ENCODE peak calls at places on chromosomes 11 and 22, in nine cellular contexts. V is stomach, P is uterus, M is fibroblast of lung, H is transverse colon, A is pancreas, B is upper lobe of right lung, R is dorsolateral prefrontal cortex, Q is prostate gland. C is an unnamed sample.

GRCh38 chr11:68890490-68891231 is 13.0 kb downstream of the MRPL21 start:
- DNase-seq in V (peak), P (peak), M (peak), H (peak), A (peak), B (no peak), R (peak), Q (peak), C (peak)

GRCh38 chr22:38775656-38776055 is 18.3 kb downstream of the DNAL4 start:
- DNase-seq in V (no peak), P (no peak), M (no peak), H (no peak), A (no peak), B (no peak), R (peak), Q (no peak), C (no peak)

GRCh38 chr11:130436171-130436570 is 7.8 kb upstream of the ADAMTS8 start:
- DNase-seq in V (no peak), P (no peak), M (no peak), H (no peak), A (no peak), B (no peak), R (no peak), Q (no peak), C (no peak)

GRCh38 chr22:36828815-36829214 is 12.0 kb upstream of the PVALB start:
- DNase-seq in V (no peak), P (no peak), M (no peak), H (no peak), A (no peak), B (peak), R (no peak), Q (no peak), C (no peak)

GRCh38 chr11:77214557-77214956 is 86.5 kb downstream of the MYO7A start:
- DNase-seq in V (no peak), P (no peak), M (no peak), H (no peak), A (no peak), B (peak), R (no peak), Q (no peak), C (no peak)

GRCh38 chr22:40498454-40499186 is 128.2 kb downstream of the SGSM3 start:
- DNase-seq in V (no peak), P (no peak), M (peak), H (no peak), A (no peak), B (no peak), R (no peak), Q (no peak), C (no peak)

GRCh38 chr11:134536219-134536618 is 124.2 kb upstream of the B3GAT1 start:
- DNase-seq in V (peak), P (peak), M (no peak), H (no peak), A (no peak), B (peak), R (no peak), Q (no peak), C (peak)

GRCh38 chr11:2862950-2863618 is 22.5 kb downstream of the CDKN1C start:
- DNase-seq in V (no peak), P (no peak), M (peak), H (no peak), A (no peak), B (no peak), R (no peak), Q (no peak), C (no peak)

GRCh38 chr11:4049006-4049405 is 45.6 kb upstream of the RRM1 start:
- DNase-seq in V (no peak), P (no peak), M (no peak), H (no peak), A (no peak), B (no peak), R (no peak), Q (no peak), C (no peak)

GRCh38 chr11:63783925-63784592 is 15.5 kb upstream of the ZFTA start:
- DNase-seq in V (no peak), P (no peak), M (no peak), H (no peak), A (no peak), B (no peak), R (no peak), Q (no peak), C (no peak)

GRCh38 chr11:6427516-6427915 is 8.6 kb upstream of the APBB1 start:
- DNase-seq in V (no peak), P (no peak), M (no peak), H (no peak), A (no peak), B (no peak), R (no peak), Q (no peak), C (no peak)

GRCh38 chr22:29799217-29799680 is 32.1 kb downstream of the UQCR10 start:
- DNase-seq in V (peak), P (peak), M (peak), H (peak), A (peak), B (peak), R (peak), Q (peak), C (peak)

GRCh38 chr11:10304495-10305261 is at the start of gene ADM:
- DNase-seq in V (peak), P (peak), M (peak), H (peak), A (peak), B (peak), R (peak), Q (peak), C (peak)

GRCh38 chr11:121451982-121452608 is at the start of gene SORL1:
- DNase-seq in V (peak), P (peak), M (peak), H (peak), A (peak), B (peak), R (peak), Q (peak), C (peak)

GRCh38 chr11:27646051-27646818 is 54.0 kb downstream of the BDNF start:
- DNase-seq in V (no peak), P (no peak), M (no peak), H (no peak), A (no peak), B (no peak), R (no peak), Q (no peak), C (no peak)

GRCh38 chr11:112343368-112344039 is 82.8 kb upstream of the PLET1 start:
- DNase-seq in V (no peak), P (no peak), M (no peak), H (no peak), A (no peak), B (no peak), R (no peak), Q (peak), C (peak)

GRCh38 chr11:116333193-116333592 is 439.6 kb downstream of the BUD13 start:
- DNase-seq in V (no peak), P (no peak), M (peak), H (no peak), A (no peak), B (no peak), R (no peak), Q (no peak), C (no peak)

GRCh38 chr22:19795617-19796008 is 35.0 kb downstream of the TBX1 start:
- DNase-seq in V (no peak), P (peak), M (peak), H (no peak), A (no peak), B (no peak), R (no peak), Q (no peak), C (no peak)

GRCh38 chr11:69915151-69915500 is 95.9 kb upstream of the FGF3 start:
- DNase-seq in V (no peak), P (no peak), M (peak), H (peak), A (no peak), B (no peak), R (peak), Q (no peak), C (no peak)

GRCh38 chr11:905952-906351 is 4.7 kb downstream of the CHID1 start:
- DNase-seq in V (no peak), P (no peak), M (no peak), H (no peak), A (peak), B (no peak), R (no peak), Q (no peak), C (no peak)

GRCh38 chr11:45530776-45531175 is 134.6 kb downstream of the CHST1 start:
- DNase-seq in V (no peak), P (no peak), M (no peak), H (no peak), A (no peak), B (no peak), R (no peak), Q (no peak), C (no peak)

GRCh38 chr11:130580372-130580771 is 131.9 kb downstream of the ADAMTS15 start:
- DNase-seq in V (no peak), P (peak), M (peak), H (no peak), A (no peak), B (no peak), R (peak), Q (no peak), C (no peak)

GRCh38 chr11:129881570-129882170 is 13.7 kb downstream of the NFRKB start:
- DNase-seq in V (peak), P (no peak), M (peak), H (no peak), A (no peak), B (no peak), R (no peak), Q (peak), C (no peak)

GRCh38 chr11:109184376-109184775 is 237.6 kb upstream of the C11orf87 start:
- DNase-seq in V (no peak), P (no peak), M (no peak), H (no peak), A (no peak), B (no peak), R (no peak), Q (no peak), C (no peak)
- TF ChIP-seq CTCF in V (no peak), P (no peak), M (no peak), H (no peak), A (no peak), B (no peak), R (no peak), Q (no peak), C (no peak)

DNA sequence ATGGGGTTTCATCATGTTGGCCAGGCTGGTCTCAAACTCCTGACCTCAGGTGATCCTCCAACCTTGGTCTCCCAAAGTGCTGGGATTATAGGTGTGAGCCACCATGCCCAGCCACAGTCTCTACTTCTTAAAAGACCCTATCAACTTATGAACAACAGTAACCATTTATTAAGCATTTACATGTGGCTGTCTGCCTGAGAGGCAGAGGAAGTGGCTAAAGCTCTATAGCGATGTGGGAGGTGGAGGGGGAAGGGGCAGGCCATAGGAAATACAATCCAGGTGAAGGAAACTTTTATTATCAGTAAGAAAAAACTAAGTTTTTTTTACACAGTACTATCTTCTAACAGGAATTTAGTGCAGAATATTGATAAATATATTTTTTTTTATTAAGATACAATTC is 87.8 kb upstream of the PHOX2A start:
- DNase-seq in V (no peak), P (no peak), M (no peak), H (no peak), A (no peak), B (no peak), R (no peak), Q (no peak), C (no peak)
- H3K27ac ChIP-seq in V (no peak), P (no peak), M (no peak), H (no peak), A (no peak), B (no peak), R (no peak), Q (no peak), C (no peak)

DNA sequence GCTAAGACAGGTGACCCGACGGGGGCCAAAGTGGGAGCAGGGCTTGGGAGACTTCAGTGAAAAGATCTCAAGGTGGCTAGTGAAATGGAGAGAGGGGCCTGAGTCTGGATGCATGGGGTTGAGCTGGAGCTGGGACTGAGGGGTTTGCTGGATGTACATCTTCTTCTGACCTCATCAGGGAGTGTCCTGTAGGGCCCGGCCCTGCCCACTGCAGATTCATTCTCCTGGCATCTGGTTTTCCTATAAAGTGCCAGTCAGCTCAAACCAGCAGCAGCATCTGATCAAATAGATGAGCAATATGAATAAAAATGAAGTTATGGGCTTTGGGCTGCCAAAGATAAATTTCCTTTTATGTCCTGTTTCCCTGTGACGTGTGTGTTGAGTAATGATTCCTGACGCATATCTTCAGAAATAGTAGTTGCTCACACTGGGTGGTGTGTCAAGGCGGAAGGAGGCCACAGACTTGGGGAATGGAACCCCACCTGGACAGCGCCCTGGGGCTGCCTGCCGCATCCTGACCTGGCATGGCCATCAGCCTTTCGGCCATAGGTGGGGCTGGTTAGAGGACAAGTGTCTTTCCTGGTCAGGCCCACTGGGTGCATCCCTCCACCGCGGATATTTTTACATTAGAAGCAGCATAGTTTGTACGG is 135.4 kb downstream of the OSBP2 start:
- DNase-seq in V (peak), P (no peak), M (peak), H (no peak), A (no peak), B (peak), R (no peak), Q (no peak), C (peak)
- TF ChIP-seq CTCF in V (no peak), P (no peak), M (no peak), H (no peak), A (no peak), B (no peak), R (no peak), Q (no peak), C (no peak)

DNA sequence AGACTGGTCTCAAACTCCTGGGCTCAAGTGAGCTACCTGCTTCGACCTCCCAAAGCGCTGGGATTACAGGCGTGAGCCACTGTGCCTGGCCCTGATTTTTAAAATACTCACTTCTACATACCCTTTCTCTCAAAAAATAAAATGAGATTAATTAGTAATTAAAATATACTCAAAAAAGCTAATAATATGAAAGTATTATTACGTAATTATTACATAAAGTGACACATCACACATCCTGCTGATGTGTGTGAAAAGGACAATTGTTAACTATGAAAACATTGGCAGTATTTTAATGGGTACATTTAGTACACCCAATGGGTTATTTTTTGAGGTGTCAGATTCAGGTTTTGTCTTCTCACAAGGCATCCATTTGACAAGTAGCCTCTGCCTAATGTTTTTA is 21.4 kb upstream of the MICAL3 start:
- DNase-seq in V (no peak), P (no peak), M (no peak), H (no peak), A (no peak), B (no peak), R (no peak), Q (no peak), C (no peak)
- H3K27ac ChIP-seq in V (peak), P (no peak), M (no peak), H (peak), A (no peak), B (no peak), R (peak), Q (no peak), C (no peak)

GRCh38 chr11:33543823-33544222 is 156.8 kb downstream of the C11orf91 start:
- DNase-seq in V (no peak), P (no peak), M (no peak), H (no peak), A (no peak), B (no peak), R (no peak), Q (no peak), C (no peak)

GRCh38 chr11:33544593-33545373 is 155.8 kb downstream of the C11orf91 start:
- DNase-seq in V (no peak), P (no peak), M (no peak), H (no peak), A (no peak), B (no peak), R (no peak), Q (no peak), C (no peak)

GRCh38 chr11:33545941-33546340 is 154.7 kb downstream of the C11orf91 start:
- DNase-seq in V (no peak), P (no peak), M (peak), H (no peak), A (no peak), B (no peak), R (no peak), Q (no peak), C (no peak)

GRCh38 chr11:33540946-33541915 is 159.4 kb downstream of the C11orf91 start:
- DNase-seq in V (no peak), P (no peak), M (no peak), H (no peak), A (no peak), B (no peak), R (no peak), Q (no peak), C (no peak)

DNA sequence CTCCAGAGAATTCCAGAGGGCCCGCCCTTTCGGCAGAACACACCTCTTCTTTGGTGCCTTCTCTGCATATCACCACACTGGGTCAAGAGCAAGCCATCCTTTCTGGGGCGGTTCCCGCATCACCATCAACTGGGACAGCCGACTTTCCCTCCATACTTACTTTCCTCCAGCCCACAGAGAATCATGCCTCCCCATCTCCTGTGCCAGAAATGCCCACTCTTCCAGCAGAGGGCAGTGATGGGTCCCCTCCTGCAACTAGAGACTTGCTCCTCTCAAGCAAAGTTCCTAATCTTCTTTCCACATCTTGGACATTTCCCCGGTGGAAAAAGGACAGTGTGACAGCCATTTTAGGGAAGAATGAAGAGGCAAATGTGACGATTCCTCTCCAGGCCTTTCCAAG is 157.7 kb downstream of the C11orf91 start:
- DNase-seq in V (peak), P (peak), M (peak), H (peak), A (no peak), B (peak), R (peak), Q (peak), C (no peak)
- TF ChIP-seq CTCF in V (no peak), P (peak), M (peak), H (peak), A (peak), B (peak), R (peak), Q (peak), C (peak)

DNA sequence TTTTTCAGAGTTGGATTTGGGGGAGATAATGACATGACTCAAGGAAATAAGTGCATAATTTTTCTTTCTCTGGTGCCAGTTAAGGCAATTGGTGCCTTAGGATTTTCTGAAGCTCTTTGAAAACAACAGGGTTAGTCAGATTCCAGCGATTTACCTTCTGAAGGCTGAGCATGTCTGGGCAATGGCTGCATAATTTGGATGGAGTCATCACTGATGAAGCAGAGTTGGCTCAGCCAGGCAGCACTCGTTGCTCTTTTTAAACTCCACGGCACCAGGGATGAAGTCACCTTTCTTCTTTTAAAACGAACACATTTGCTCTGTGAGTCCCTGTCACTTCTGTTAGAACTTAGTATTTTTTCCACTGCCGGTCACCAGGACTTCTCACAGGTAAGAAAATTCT is 61.9 kb upstream of the AMOTL1 start:
- DNase-seq in V (no peak), P (no peak), M (peak), H (no peak), A (no peak), B (no peak), R (no peak), Q (peak), C (no peak)
- H3K27ac ChIP-seq in V (no peak), P (no peak), M (no peak), H (no peak), A (peak), B (no peak), R (no peak), Q (peak), C (no peak)

DNA sequence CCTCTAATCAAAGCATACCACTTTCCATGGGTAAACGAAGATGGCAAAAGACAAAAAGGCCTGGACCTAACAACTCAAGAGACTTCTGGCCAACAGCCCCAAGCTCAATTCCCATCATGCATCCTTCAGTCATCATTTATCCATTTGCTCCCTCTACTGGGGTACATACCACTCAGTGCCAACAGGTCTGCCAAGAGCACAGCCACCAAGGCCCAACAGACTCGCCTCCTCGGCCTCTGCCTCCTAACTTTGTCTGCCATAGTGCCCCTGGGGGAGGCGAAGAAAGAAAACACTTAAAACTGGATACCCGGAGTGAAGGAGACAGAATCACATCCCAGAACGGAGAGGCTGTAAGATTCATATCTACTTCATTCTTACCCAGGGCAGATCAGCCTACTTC is 1.1 kb downstream of the HYOU1 start:
- DNase-seq in V (no peak), P (no peak), M (peak), H (no peak), A (no peak), B (no peak), R (no peak), Q (no peak), C (no peak)
- TF ChIP-seq CTCF in V (no peak), P (no peak), M (no peak), H (no peak), A (no peak), B (no peak), R (no peak), Q (no peak), C (no peak)

GRCh38 chr11:67295846-67296245 is 6.7 kb downstream of the ANKRD13D start:
- DNase-seq in V (no peak), P (no peak), M (no peak), H (no peak), A (no peak), B (no peak), R (no peak), Q (no peak), C (no peak)
- H3K27ac ChIP-seq in V (no peak), P (no peak), M (no peak), H (no peak), A (no peak), B (no peak), R (no peak), Q (no peak), C (no peak)

GRCh38 chr11:12288934-12289666 is 88.3 kb upstream of the PARVA start:
- DNase-seq in V (no peak), P (no peak), M (no peak), H (no peak), A (no peak), B (no peak), R (no peak), Q (peak), C (no peak)

GRCh38 chr11:12287009-12287373 is 90.4 kb upstream of the PARVA start:
- DNase-seq in V (peak), P (peak), M (peak), H (peak), A (no peak), B (no peak), R (no peak), Q (peak), C (peak)

GRCh38 chr11:12286606-12287005 is 90.8 kb upstream of the PARVA start:
- DNase-seq in V (peak), P (no peak), M (no peak), H (no peak), A (no peak), B (no peak), R (no peak), Q (peak), C (peak)

GRCh38 chr11:12288212-12288933 is 89.0 kb upstream of the PARVA start:
- DNase-seq in V (peak), P (peak), M (peak), H (peak), A (peak), B (peak), R (peak), Q (peak), C (peak)

GRCh38 chr11:12287374-12288211 is 89.8 kb upstream of the PARVA start:
- DNase-seq in V (peak), P (peak), M (peak), H (peak), A (no peak), B (no peak), R (no peak), Q (peak), C (peak)
- TF ChIP-seq CTCF in V (no peak), P (peak), M (peak), H (peak), A (no peak), B (no peak), R (no peak), Q (no peak), C (peak)